ENCODE peak calls at places on chromosomes 3 and 15, in nine cellular contexts. A is stimulated activated naive CD8-positive, alpha-beta T cell treated with anti-CD3 and anti-CD28 coated beads, Interleukin-15, amount 100 ng/mL, for 72 hours; E is cerebellum; Z is amygdala; O is fibroblast of the aortic adventitia; B is ovary; J is H7; I is activated CD4-positive, alpha-beta T cell treated with anti-CD3 and anti-CD28 coated beads for 4 hours; G is iPS DF 6.9. F is an unnamed sample.

GRCh38 chr15:74206801-74207281 is 4.3 kb upstream of the STRA6 start:
- DNase-seq in A (no peak), E (peak; percentile 81), Z (no peak), O (peak; percentile 55), B (no peak), J (no peak), I (no peak), G (no peak), F (no peak)

GRCh38 chr3:15332405-15333098 is at the start of gene SH3BP5:
- DNase-seq in A (peak; percentile 69), E (peak; percentile 87), Z (peak; percentile 70), O (peak; percentile 56), B (peak; percentile 86), J (peak; percentile 93), I (peak; percentile 72), G (peak; percentile 20), F (peak; percentile 80)

GRCh38 chr15:67819636-67820035 is 5.7 kb upstream of the SKOR1 start:
- DNase-seq in A (no peak), E (no peak), Z (no peak), O (no peak), B (no peak), J (peak; percentile 80), I (no peak), G (no peak), F (no peak)

GRCh38 chr3:177928156-177928555 is 608.1 kb upstream of the KCNMB2 start:
- DNase-seq in A (no peak), E (no peak), Z (no peak), O (peak; percentile 90), B (no peak), J (no peak), I (no peak), G (no peak), F (no peak)

GRCh38 chr3:189262746-189263145 is 91.0 kb downstream of the TPRG1 start:
- DNase-seq in A (no peak), E (no peak), Z (no peak), O (no peak), B (no peak), J (no peak), I (no peak), G (no peak), F (no peak)

GRCh38 chr3:170429050-170429449 is 10.4 kb downstream of the CLDN11 start:
- DNase-seq in A (no peak), E (no peak), Z (no peak), O (peak; percentile 57), B (no peak), J (no peak), I (no peak), G (no peak), F (no peak)

GRCh38 chr3:158722108-158722507 is 10.1 kb downstream of the RARRES1 start:
- DNase-seq in A (no peak), E (no peak), Z (no peak), O (no peak), B (no peak), J (no peak), I (no peak), G (no peak), F (no peak)

GRCh38 chr3:107942244-107942643 is 148.6 kb downstream of the CD47 start:
- DNase-seq in A (peak; percentile 53), E (no peak), Z (no peak), O (no peak), B (no peak), J (no peak), I (no peak), G (no peak), F (no peak)

GRCh38 chr3:69386535-69387385 is 872 bp upstream of the FRMD4B start:
- DNase-seq in A (no peak), E (no peak), Z (no peak), O (no peak), B (no peak), J (peak; percentile 34), I (no peak), G (no peak), F (no peak)

GRCh38 chr15:77659350-77660321 is 26.9 kb upstream of the LINGO1 start:
- DNase-seq in A (peak; percentile 37), E (no peak), Z (peak; percentile 21), O (peak; percentile 81), B (peak; percentile 50), J (peak; percentile 96), I (no peak), G (no peak), F (peak; percentile 74)

GRCh38 chr3:188508454-188508853 is 354.5 kb downstream of the LPP start:
- DNase-seq in A (no peak), E (no peak), Z (no peak), O (no peak), B (no peak), J (no peak), I (no peak), G (no peak), F (no peak)

GRCh38 chr3:171356251-171356650 is 104.0 kb downstream of the TNIK start:
- DNase-seq in A (no peak), E (no peak), Z (no peak), O (no peak), B (no peak), J (no peak), I (no peak), G (no peak), F (no peak)

GRCh38 chr15:31352283-31352880 is 25.7 kb downstream of the KLF13 start:
- DNase-seq in A (peak; percentile 21), E (peak; percentile 60), Z (no peak), O (no peak), B (no peak), J (peak; percentile 61), I (no peak), G (no peak), F (peak; percentile 63)

GRCh38 chr3:170178631-170179030 is 2.9 kb downstream of the PHC3 start:
- DNase-seq in A (peak; percentile 70), E (no peak), Z (no peak), O (no peak), B (no peak), J (no peak), I (peak; percentile 17), G (no peak), F (no peak)

GRCh38 chr3:179613807-179614206 is 9.2 kb downstream of the NDUFB5 start:
- DNase-seq in A (no peak), E (no peak), Z (no peak), O (peak; percentile 70), B (no peak), J (no peak), I (no peak), G (no peak), F (no peak)

GRCh38 chr3:187112934-187113793 is 26.1 kb downstream of the RPL39L start:
- DNase-seq in A (no peak), E (no peak), Z (no peak), O (peak; percentile 69), B (no peak), J (no peak), I (no peak), G (peak; percentile 25), F (no peak)

GRCh38 chr3:29922990-29923746 is 642.3 kb downstream of the RBMS3 start:
- DNase-seq in A (no peak), E (no peak), Z (no peak), O (peak; percentile 92), B (no peak), J (no peak), I (no peak), G (no peak), F (no peak)

GRCh38 chr15:32928876-32929275 is 211.1 kb downstream of the GREM1 start:
- DNase-seq in A (no peak), E (no peak), Z (no peak), O (no peak), B (no peak), J (no peak), I (no peak), G (no peak), F (no peak)

GRCh38 chr3:54846085-54846484 is 81.8 kb downstream of the LRTM1 start:
- DNase-seq in A (no peak), E (no peak), Z (no peak), O (no peak), B (no peak), J (no peak), I (no peak), G (no peak), F (no peak)

GRCh38 chr15:100973351-100974034 is 54.3 kb downstream of the LRRK1 start:
- DNase-seq in A (no peak), E (peak; percentile 7), Z (no peak), O (no peak), B (no peak), J (peak; percentile 90), I (no peak), G (no peak), F (no peak)

GRCh38 chr3:129314757-129315385 is 36.2 kb downstream of the HMCES start:
- DNase-seq in A (peak; percentile 82), E (peak; percentile 91), Z (peak; percentile 71), O (peak; percentile 86), B (peak; percentile 92), J (peak; percentile 98), I (peak; percentile 45), G (peak; percentile 85), F (peak; percentile 93)

GRCh38 chr15:92812271-92812670 is 87.9 kb upstream of the CHD2 start:
- DNase-seq in A (no peak), E (no peak), Z (no peak), O (no peak), B (peak; percentile 26), J (no peak), I (no peak), G (no peak), F (no peak)

GRCh38 chr3:171056528-171056927 is 30.0 kb upstream of the SLC2A2 start:
- DNase-seq in A (no peak), E (no peak), Z (no peak), O (peak; percentile 73), B (no peak), J (no peak), I (no peak), G (no peak), F (no peak)

GRCh38 chr15:99474041-99474906 is 91.5 kb upstream of the MEF2A start:
- DNase-seq in A (no peak), E (peak; percentile 86), Z (no peak), O (no peak), B (no peak), J (peak; percentile 26), I (no peak), G (no peak), F (peak; percentile 62)

GRCh38 chr15:36755341-36755740 is 175.9 kb downstream of the CDIN1 start:
- DNase-seq in A (no peak), E (no peak), Z (no peak), O (no peak), B (no peak), J (no peak), I (no peak), G (no peak), F (no peak)

GRCh38 chr3:126683506-126683905 is 20.5 kb upstream of the CHCHD6 start:
- DNase-seq in A (no peak), E (no peak), Z (no peak), O (no peak), B (no peak), J (peak; percentile 51), I (no peak), G (no peak), F (no peak)

GRCh38 chr15:76674883-76675282 is 230.3 kb downstream of the SCAPER start:
- DNase-seq in A (no peak), E (no peak), Z (no peak), O (peak; percentile 13), B (no peak), J (no peak), I (no peak), G (no peak), F (no peak)

GRCh38 chr3:2765002-2765579 is 345.1 kb downstream of the IL5RA start:
- DNase-seq in A (no peak), E (peak; percentile 34), Z (no peak), O (no peak), B (no peak), J (peak; percentile 28), I (no peak), G (peak; percentile 11), F (peak; percentile 21)

GRCh38 chr3:81425198-81425868 is 336.1 kb downstream of the GBE1 start:
- DNase-seq in A (no peak), E (no peak), Z (no peak), O (peak; percentile 77), B (no peak), J (no peak), I (no peak), G (no peak), F (no peak)

GRCh38 chr3:126356373-126357298 is 572 bp downstream of the KLF15 start:
- DNase-seq in A (no peak), E (peak; percentile 29), Z (no peak), O (no peak), B (peak; percentile 80), J (peak; percentile 90), I (no peak), G (no peak), F (peak; percentile 44)

GRCh38 chr3:172201136-172201989 is 162.0 kb downstream of the FNDC3B start:
- DNase-seq in A (no peak), E (peak; percentile 75), Z (no peak), O (peak; percentile 98), B (peak; percentile 77), J (no peak), I (no peak), G (no peak), F (peak; percentile 60)

F was measured in testis.